ENCODE peak calls at places on chromosomes 2 and 18, in eight cellular contexts. J is bronchial epithelial cell, L is HS-27A, K is K562, C is heart left ventricle, T is aorta, U is AG08395, V is H54. N is an unnamed sample.

GRCh38 chr2:28326873-28327495 is 65.7 kb upstream of the FOSL2 start:
- DNase-seq in J (no peak), L (no peak), K (no peak), C (no peak), T (no peak), U (no peak), V (no peak), N (no peak)

GRCh38 chr2:27211241-27211942 is 449 bp upstream of the ATRAID start:
- DNase-seq in J (peak; percentile 57), L (no peak), K (peak; percentile 95), C (no peak), T (no peak), U (peak; percentile 32), V (peak; percentile 26), N (no peak)

GRCh38 chr2:37795938-37796337 is 124.5 kb upstream of the CDC42EP3 start:
- DNase-seq in J (peak; percentile 75), L (peak; percentile 72), K (no peak), C (no peak), T (no peak), U (peak; percentile 79), V (no peak), N (no peak)

GRCh38 chr2:182666674-182667320 is 49.3 kb upstream of the DNAJC10 start:
- DNase-seq in J (peak; percentile 43), L (no peak), K (peak; percentile 32), C (no peak), T (no peak), U (peak; percentile 7), V (no peak), N (no peak)

GRCh38 chr2:42907835-42908234 is 115.5 kb upstream of the HAAO start:
- DNase-seq in J (no peak), L (no peak), K (no peak), C (no peak), T (no peak), U (no peak), V (no peak), N (no peak)

GRCh38 chr2:230888824-230889400 is 24.2 kb downstream of the ITM2C start:
- DNase-seq in J (no peak), L (no peak), K (no peak), C (no peak), T (peak; percentile 17), U (no peak), V (no peak), N (no peak)

GRCh38 chr18:5964108-5964507 is 68.8 kb upstream of the TMEM200C start:
- DNase-seq in J (no peak), L (no peak), K (no peak), C (no peak), T (no peak), U (no peak), V (no peak), N (no peak)

GRCh38 chr2:238821391-238821790 is 26.5 kb upstream of the TWIST2 start:
- DNase-seq in J (no peak), L (no peak), K (no peak), C (no peak), T (no peak), U (peak; percentile 66), V (no peak), N (no peak)

GRCh38 chr2:113018509-113018908 is 13.2 kb downstream of the IL36A start:
- DNase-seq in J (no peak), L (no peak), K (no peak), C (no peak), T (no peak), U (no peak), V (no peak), N (no peak)

GRCh38 chr2:10514743-10515142 is 66.6 kb upstream of the ODC1 start:
- DNase-seq in J (peak; percentile 99), L (peak; percentile 94), K (no peak), C (no peak), T (no peak), U (no peak), V (peak; percentile 74), N (no peak)

GRCh38 chr2:129877795-129878775 is 101.4 kb upstream of the RAB6C start:
- DNase-seq in J (peak; percentile 13), L (no peak), K (no peak), C (no peak), T (no peak), U (peak; percentile 56), V (peak; percentile 44), N (no peak)

GRCh38 chr2:190841707-190842505 is 38.7 kb upstream of the GLS start:
- DNase-seq in J (peak; percentile 43), L (no peak), K (no peak), C (no peak), T (no peak), U (peak; percentile 64), V (no peak), N (no peak)

GRCh38 chr2:213251618-213252017 is 32.6 kb upstream of the SPAG16 start:
- DNase-seq in J (peak; percentile 70), L (no peak), K (peak; percentile 38), C (no peak), T (no peak), U (peak; percentile 53), V (no peak), N (no peak)

GRCh38 chr2:232113821-232114220 is 152.3 kb downstream of the DIS3L2 start:
- DNase-seq in J (no peak), L (peak; percentile 8), K (no peak), C (no peak), T (no peak), U (no peak), V (no peak), N (no peak)

GRCh38 chr2:86788881-86789686 is 1.6 kb downstream of the CD8A start:
- DNase-seq in J (no peak), L (no peak), K (no peak), C (no peak), T (peak; percentile 59), U (no peak), V (no peak), N (no peak)